ENCODE peak calls at places on chromosome 5, in seven cellular contexts. X, J, N, S, E, C and L are unnamed samples.

GRCh38 chr5:111106320-111106948 is 14.3 kb downstream of the WDR36 start:
- DNase-seq in X (no peak), J (no peak), N (no peak), S (no peak), E (no peak), C (no peak), L (no peak)

GRCh38 chr5:159987031-159987674 is 21.8 kb upstream of the TTC1 start:
- DNase-seq in X (peak), J (peak), N (peak), S (peak), E (peak), C (peak), L (peak)

GRCh38 chr5:181045316-181045715 is 5.2 kb downstream of the BTNL9 start:
- DNase-seq in X (no peak), J (no peak), N (no peak), S (no peak), E (no peak), C (no peak), L (peak)

GRCh38 chr5:35781181-35781580 is 75.5 kb upstream of the IL7R start:
- DNase-seq in X (no peak), J (no peak), N (no peak), S (no peak), E (no peak), C (no peak), L (no peak)

GRCh38 chr5:56827923-56828322 is 12.6 kb downstream of the MAP3K1 start:
- DNase-seq in X (no peak), J (no peak), N (no peak), S (no peak), E (no peak), C (no peak), L (no peak)

GRCh38 chr5:176529824-176530195 is 7.4 kb downstream of the RNF44 start:
- DNase-seq in X (no peak), J (no peak), N (no peak), S (no peak), E (no peak), C (no peak), L (no peak)

GRCh38 chr5:133235696-133236426 is 184.0 kb downstream of the HSPA4 start:
- DNase-seq in X (no peak), J (no peak), N (no peak), S (no peak), E (no peak), C (no peak), L (no peak)

GRCh38 chr5:84058561-84058960 is 326.1 kb downstream of the EDIL3 start:
- DNase-seq in X (no peak), J (no peak), N (no peak), S (no peak), E (no peak), C (no peak), L (no peak)

GRCh38 chr5:79990205-79990597 is 861 bp downstream of the MTX3 start:
- DNase-seq in X (no peak), J (no peak), N (no peak), S (no peak), E (peak), C (no peak), L (no peak)

GRCh38 chr5:178965465-178966055 is 24.6 kb downstream of the ZNF454 start:
- DNase-seq in X (no peak), J (no peak), N (no peak), S (no peak), E (no peak), C (no peak), L (no peak)

GRCh38 chr5:52893105-52893504 is 96.0 kb upstream of the ITGA2 start:
- DNase-seq in X (no peak), J (no peak), N (no peak), S (no peak), E (no peak), C (no peak), L (no peak)

GRCh38 chr5:71969464-71969863 is 137.8 kb upstream of the MAP1B start:
- DNase-seq in X (no peak), J (no peak), N (no peak), S (no peak), E (no peak), C (no peak), L (no peak)

GRCh38 chr5:143471041-143471509 is 67.6 kb upstream of the NR3C1 start:
- DNase-seq in X (peak), J (no peak), N (no peak), S (no peak), E (no peak), C (no peak), L (no peak)

GRCh38 chr5:56155085-56155484 is 78.0 kb downstream of the ANKRD55 start:
- DNase-seq in X (no peak), J (no peak), N (no peak), S (no peak), E (no peak), C (no peak), L (peak)

GRCh38 chr5:131609774-131610173 is 25.3 kb downstream of the RAPGEF6 start:
- DNase-seq in X (no peak), J (no peak), N (peak), S (no peak), E (no peak), C (no peak), L (no peak)

GRCh38 chr5:178296066-178296465 is 63.5 kb upstream of the PHYKPL start:
- DNase-seq in X (no peak), J (no peak), N (no peak), S (no peak), E (no peak), C (no peak), L (no peak)

GRCh38 chr5:6087576-6087975 is 290.8 kb downstream of the MED10 start:
- DNase-seq in X (no peak), J (no peak), N (no peak), S (no peak), E (no peak), C (no peak), L (no peak)

GRCh38 chr5:6827815-6828214 is 114.6 kb downstream of the TENT4A start:
- DNase-seq in X (no peak), J (no peak), N (no peak), S (no peak), E (no peak), C (no peak), L (no peak)

GRCh38 chr5:32071351-32071944 is 102.7 kb downstream of the GOLPH3 start:
- DNase-seq in X (no peak), J (no peak), N (no peak), S (no peak), E (no peak), C (no peak), L (no peak)

GRCh38 chr5:169706758-169707450 is 69.8 kb downstream of the DOCK2 start:
- DNase-seq in X (peak), J (no peak), N (no peak), S (no peak), E (no peak), C (no peak), L (no peak)

GRCh38 chr5:146635443-146635842 is 119.5 kb upstream of the GPR151 start:
- DNase-seq in X (no peak), J (no peak), N (no peak), S (no peak), E (no peak), C (no peak), L (no peak)

GRCh38 chr5:35855221-35855620 is 1.5 kb upstream of the IL7R start:
- DNase-seq in X (no peak), J (no peak), N (no peak), S (no peak), E (no peak), C (no peak), L (no peak)

GRCh38 chr5:2899311-2899710 is 147.8 kb upstream of the IRX2 start:
- DNase-seq in X (no peak), J (no peak), N (no peak), S (no peak), E (no peak), C (no peak), L (no peak)
- TF ChIP-seq MAX in X (no peak), J (no peak), N (no peak), S (no peak), E (no peak), C (no peak), L (no peak)

GRCh38 chr5:77064040-77064439 is 23.0 kb downstream of the ZBED3 start:
- DNase-seq in X (no peak), J (no peak), N (no peak), S (no peak), E (no peak), C (no peak), L (no peak)
- TF ChIP-seq CTCF in X (no peak), J (no peak), N (no peak), S (peak), E (no peak), C (no peak), L (no peak)

GRCh38 chr5:139649082-139649991 is 1.2 kb downstream of the CXXC5 start:
- DNase-seq in X (no peak), J (peak), N (no peak), S (no peak), E (no peak), C (peak), L (peak)

GRCh38 chr5:139648205-139649081 is at the start of gene CXXC5:
- DNase-seq in X (peak), J (peak), N (no peak), S (no peak), E (no peak), C (peak), L (peak)

GRCh38 chr5:139651502-139651862 is 3.3 kb downstream of the CXXC5 start:
- DNase-seq in X (peak), J (no peak), N (no peak), S (no peak), E (no peak), C (no peak), L (no peak)

GRCh38 chr5:139650689-139651501 is 2.7 kb downstream of the CXXC5 start:
- DNase-seq in X (peak), J (peak), N (peak), S (no peak), E (no peak), C (peak), L (no peak)

DNA sequence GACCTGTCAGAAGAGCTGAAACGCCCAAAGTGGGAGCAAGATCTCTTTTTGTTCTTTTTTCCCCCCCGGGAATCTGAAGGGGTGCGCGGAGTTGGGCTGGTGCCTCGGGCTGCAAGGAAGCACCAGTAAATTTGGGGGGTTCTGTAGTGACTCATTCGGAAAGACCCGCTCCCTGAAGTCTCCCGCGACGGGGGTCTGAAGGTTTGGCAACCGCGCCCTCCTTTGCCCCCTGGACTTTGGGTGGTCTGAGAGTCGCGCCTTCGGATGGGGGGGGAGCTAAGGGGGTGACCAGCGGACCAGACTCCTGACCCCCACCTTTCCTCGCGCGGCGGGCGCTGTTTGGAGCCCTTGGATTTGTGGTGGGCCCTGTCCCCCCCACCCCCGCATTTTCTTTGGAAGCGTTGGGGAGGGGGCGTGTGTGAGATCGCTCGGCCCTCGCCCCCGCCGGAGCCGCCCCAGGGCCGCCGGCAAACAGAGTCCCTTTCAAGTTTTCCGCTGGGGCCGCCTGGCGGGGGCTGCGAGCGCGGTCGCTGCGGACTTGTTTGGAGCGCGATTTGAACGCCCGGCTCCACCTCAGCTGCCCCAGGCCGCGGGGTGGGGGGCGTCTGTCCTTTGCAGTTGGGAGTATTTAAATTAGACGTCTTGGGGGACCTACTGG is 2.0 kb downstream of the CXXC5 start:
- DNase-seq in X (no peak), J (peak), N (no peak), S (no peak), E (no peak), C (no peak), L (peak)
- TF ChIP-seq MAX in X (no peak), J (no peak), N (peak), S (no peak), E (no peak), C (no peak), L (no peak)

GRCh38 chr5:174576042-174576441 is 148.3 kb upstream of the MSX2 start:
- DNase-seq in X (no peak), J (no peak), N (no peak), S (no peak), E (no peak), C (no peak), L (no peak)

GRCh38 chr5:174585472-174585871 is 138.9 kb upstream of the MSX2 start:
- DNase-seq in X (no peak), J (no peak), N (no peak), S (no peak), E (no peak), C (no peak), L (no peak)

GRCh38 chr5:174583071-174583470 is 141.3 kb upstream of the MSX2 start:
- DNase-seq in X (no peak), J (no peak), N (no peak), S (no peak), E (no peak), C (no peak), L (no peak)

DNA sequence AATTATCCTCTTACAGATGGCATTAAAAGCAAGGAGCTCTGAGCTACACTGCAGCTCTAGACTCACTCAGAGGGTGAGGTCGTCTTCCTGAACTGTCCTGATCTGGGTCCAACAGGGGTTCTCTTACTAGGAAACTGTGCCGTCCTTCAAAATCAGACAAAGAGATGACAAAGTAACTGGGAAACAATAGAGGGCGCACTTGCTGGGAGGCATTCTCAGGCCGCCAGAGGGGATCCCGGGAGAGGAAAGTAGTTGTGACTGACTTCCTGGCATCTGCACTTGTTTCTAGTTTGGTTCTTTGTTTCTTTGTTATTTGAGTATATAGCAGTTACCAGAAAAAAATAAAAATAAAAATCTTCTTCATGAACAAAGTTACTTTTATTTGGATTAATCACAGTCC is 142.9 kb upstream of the MSX2 start:
- DNase-seq in X (peak), J (peak), N (peak), S (no peak), E (no peak), C (peak), L (peak)
- TF ChIP-seq CTCF in X (peak), J (peak), N (peak), S (peak), E (no peak), C (peak), L (peak)

GRCh38 chr5:92890841-92891244 is 690.2 kb downstream of the NR2F1-AS1 start:
- DNase-seq in X (no peak), J (no peak), N (peak), S (no peak), E (no peak), C (no peak), L (no peak)
- TF ChIP-seq MAX in X (no peak), J (no peak), N (no peak), S (no peak), E (no peak), C (no peak), L (no peak)

GRCh38 chr5:145222622-145223021 is 612.5 kb downstream of the PRELID2 start:
- DNase-seq in X (no peak), J (no peak), N (no peak), S (no peak), E (no peak), C (no peak), L (no peak)

GRCh38 chr5:145220491-145220890 is 614.7 kb downstream of the PRELID2 start:
- DNase-seq in X (no peak), J (no peak), N (no peak), S (no peak), E (no peak), C (no peak), L (no peak)

GRCh38 chr5:145221416-145221815 is 613.7 kb downstream of the PRELID2 start:
- DNase-seq in X (no peak), J (no peak), N (no peak), S (no peak), E (no peak), C (no peak), L (no peak)

GRCh38 chr5:145225529-145225928 is 609.6 kb downstream of the PRELID2 start:
- DNase-seq in X (no peak), J (no peak), N (no peak), S (no peak), E (no peak), C (no peak), L (no peak)

GRCh38 chr5:145223582-145223981 is 611.6 kb downstream of the PRELID2 start:
- DNase-seq in X (no peak), J (no peak), N (no peak), S (no peak), E (no peak), C (no peak), L (no peak)
- TF ChIP-seq CTCF in X (no peak), J (no peak), N (no peak), S (no peak), E (no peak), C (no peak), L (no peak)

DNA sequence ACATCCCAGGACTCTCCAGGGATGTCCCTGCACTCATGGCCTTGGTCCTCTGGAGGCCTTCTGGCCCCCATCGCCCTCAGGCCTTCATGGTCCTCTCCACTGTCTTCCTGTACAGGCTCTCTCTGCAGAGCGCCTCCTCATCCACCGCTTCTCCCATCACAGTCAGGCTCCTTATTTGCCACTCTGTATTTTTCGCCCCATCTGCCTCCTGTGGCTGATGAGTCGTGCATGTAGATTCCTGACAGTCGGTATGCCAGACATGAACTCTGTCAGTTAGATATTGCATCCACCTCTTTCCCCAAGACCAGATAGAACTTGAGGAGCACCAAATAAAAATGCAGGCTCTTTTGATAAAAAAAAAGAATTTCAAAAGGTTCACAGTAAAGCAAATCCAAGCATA is 362.8 kb downstream of the IRX1 start:
- DNase-seq in X (no peak), J (no peak), N (no peak), S (no peak), E (no peak), C (no peak), L (no peak)
- TF ChIP-seq MAX in X (no peak), J (no peak), N (no peak), S (no peak), E (no peak), C (no peak), L (no peak)

DNA sequence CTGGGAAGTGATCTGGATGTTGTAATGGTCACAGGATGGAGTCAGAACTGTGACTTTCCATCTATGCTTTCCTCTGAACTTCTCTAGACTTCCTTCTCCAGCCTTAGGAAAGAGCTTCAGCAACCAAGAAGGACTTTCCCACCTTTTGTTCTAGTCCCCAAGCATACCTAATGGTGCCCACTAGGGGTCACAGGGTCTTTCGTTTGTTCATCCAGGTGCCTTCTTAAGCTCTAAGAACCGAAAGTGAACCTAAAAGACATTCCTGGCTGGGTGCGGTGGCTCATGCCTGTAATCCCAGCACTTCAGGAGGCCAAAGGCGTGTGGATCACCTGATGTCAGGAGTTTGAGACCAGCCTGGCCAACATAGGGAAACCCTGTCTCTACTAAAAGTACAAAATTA is 1.8 kb upstream of the WNT8A start:
- DNase-seq in X (no peak), J (peak), N (peak), S (no peak), E (no peak), C (no peak), L (peak)
- TF ChIP-seq CTCF in X (no peak), J (peak), N (peak), S (no peak), E (peak), C (no peak), L (no peak)

GRCh38 chr5:54844905-54845566 is 140.4 kb downstream of the ESM1 start:
- DNase-seq in X (peak), J (no peak), N (peak), S (peak), E (peak), C (peak), L (peak)
- TF ChIP-seq MAX in X (no peak), J (no peak), N (no peak), S (no peak), E (no peak), C (no peak), L (no peak)

GRCh38 chr5:172451771-172452197 is 2.5 kb downstream of the SH3PXD2B start:
- DNase-seq in X (peak), J (no peak), N (peak), S (no peak), E (no peak), C (no peak), L (peak)

GRCh38 chr5:172453986-172454354 is 355 bp downstream of the SH3PXD2B start:
- DNase-seq in X (peak), J (peak), N (no peak), S (no peak), E (no peak), C (peak), L (no peak)

GRCh38 chr5:172452398-172453205 is 1.7 kb downstream of the SH3PXD2B start:
- DNase-seq in X (peak), J (no peak), N (no peak), S (peak), E (no peak), C (peak), L (no peak)

GRCh38 chr5:172454355-172455086 is at the start of gene SH3PXD2B:
- DNase-seq in X (peak), J (peak), N (peak), S (no peak), E (no peak), C (peak), L (peak)

DNA sequence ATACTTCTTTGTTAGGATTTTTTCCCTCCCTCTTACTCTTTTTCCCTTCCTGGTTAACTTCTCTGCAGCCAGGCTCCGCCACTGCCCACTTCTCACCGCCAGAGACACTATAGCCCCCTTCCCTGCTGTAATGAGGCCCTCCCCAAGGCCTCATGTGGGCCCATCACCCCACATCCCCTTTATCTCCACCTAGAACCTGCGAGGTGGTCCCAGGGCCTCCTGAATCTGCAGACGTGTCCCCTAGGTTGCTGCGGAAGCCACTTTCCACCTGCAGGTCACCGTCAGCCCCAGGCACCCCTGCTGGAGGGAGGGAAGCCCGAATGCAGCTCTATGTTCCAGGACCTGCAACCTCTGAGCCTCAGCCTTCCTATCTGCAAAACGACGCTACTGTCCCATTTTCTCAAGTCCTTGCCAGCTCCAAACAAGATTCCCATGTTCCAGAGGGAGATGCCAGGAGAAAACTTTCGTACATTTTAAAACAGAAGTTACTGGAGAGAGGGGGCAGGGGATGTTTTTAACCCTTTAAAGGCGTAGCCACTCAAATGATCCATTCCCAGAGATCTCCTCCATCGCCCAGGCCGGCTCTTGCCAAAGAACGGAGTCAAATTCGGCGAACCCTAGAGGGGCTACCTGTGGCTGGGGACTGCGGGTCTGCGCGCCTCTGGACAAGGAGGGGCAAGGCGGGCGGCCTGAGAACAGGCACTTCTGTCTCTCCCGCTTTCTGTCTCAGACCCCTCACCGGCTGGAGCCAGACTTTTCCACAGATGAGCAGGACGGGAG is 929 bp downstream of the SH3PXD2B start:
- DNase-seq in X (peak), J (peak), N (peak), S (peak), E (no peak), C (peak), L (peak)
- TF ChIP-seq CTCF in X (no peak), J (no peak), N (peak), S (no peak), E (peak), C (peak), L (peak)